ENCODE peak calls at places on chromosomes 16 and 17, in nine cellular contexts. O, S, V, E, A, D, J, N and T are unnamed samples.

GRCh38 chr16:54098247-54098646 is 188.3 kb downstream of the IRX3 start:
- DNase-seq in A (no peak), E (no peak), V (no peak), S (no peak), J (no peak), O (no peak), N (no peak), D (no peak), T (no peak)

GRCh38 chr16:745739-746138 is 4.9 kb upstream of the CIAO3 start:
- DNase-seq in J (no peak), S (peak; percentile 74), D (no peak), N (peak; percentile 75), V (no peak), E (no peak), O (peak; percentile 92), A (no peak), T (no peak)

GRCh38 chr17:872843-873242 is 90.7 kb downstream of the MRM3 start:
- DNase-seq in S (no peak), O (no peak), J (no peak), D (no peak), A (no peak), V (no peak), N (no peak), E (no peak), T (no peak)

GRCh38 chr17:47618416-47618815 is 31.3 kb upstream of the KPNB1 start:
- DNase-seq in S (no peak), D (peak; percentile 24), N (no peak), A (no peak), V (no peak), O (peak; percentile 36), J (no peak), E (no peak), T (no peak)

GRCh38 chr17:77173104-77173503 is 32.3 kb downstream of the SEC14L1 start:
- DNase-seq in J (no peak), D (no peak), N (no peak), O (no peak), S (no peak), V (no peak), A (no peak), E (no peak), T (no peak)

GRCh38 chr17:41069031-41069430 is 3.4 kb upstream of the KRTAP2-4 start:
- DNase-seq in J (no peak), S (no peak), D (no peak), N (no peak), O (no peak), E (no peak), A (no peak), V (no peak), T (no peak)

GRCh38 chr17:30554839-30555751 is 77.9 kb downstream of the GOSR1 start:
- DNase-seq in J (no peak), V (no peak), O (peak; percentile 93), S (peak; percentile 29), D (peak; percentile 48), A (peak; percentile 73), N (no peak), E (no peak), T (no peak)

GRCh38 chr17:59172436-59173004 is 17.0 kb downstream of the PRR11 start:
- DNase-seq in A (no peak), D (no peak), E (no peak), V (no peak), S (no peak), N (no peak), J (no peak), O (no peak), T (no peak)

GRCh38 chr17:66187718-66188117 is 4.2 kb downstream of the CEP112 start:
- DNase-seq in O (no peak), A (no peak), N (no peak), V (no peak), S (no peak), E (no peak), D (no peak), J (no peak), T (no peak)

GRCh38 chr17:60594747-60595146 is 5.2 kb upstream of the PPM1D start:
- DNase-seq in V (no peak), J (no peak), O (no peak), A (no peak), E (no peak), S (no peak), N (no peak), D (no peak), T (no peak)

GRCh38 chr17:69743091-69743490 is 328.6 kb downstream of the MAP2K6 start:
- DNase-seq in E (no peak), N (no peak), V (peak; percentile 61), A (no peak), D (no peak), S (no peak), J (no peak), O (peak; percentile 42), T (no peak)

GRCh38 chr16:19701091-19701490 is 16.9 kb downstream of the KNOP1 start:
- DNase-seq in E (no peak), A (no peak), V (no peak), J (no peak), O (no peak), S (no peak), D (no peak), N (no peak), T (no peak)

GRCh38 chr17:44210342-44211192 is 8.9 kb downstream of the UBTF start:
- DNase-seq in E (peak; percentile 89), N (peak; percentile 95), D (peak; percentile 85), J (peak; percentile 90), V (no peak), O (peak; percentile 99), S (no peak), A (peak; percentile 96), T (peak; percentile 82)

GRCh38 chr17:7441202-7441705 is 1.9 kb downstream of the FGF11 start:
- DNase-seq in S (no peak), N (no peak), O (peak; percentile 67), V (no peak), E (no peak), J (no peak), A (no peak), D (no peak), T (no peak)

GRCh38 chr17:37781451-37781850 is 36.6 kb upstream of the HNF1B start:
- DNase-seq in J (no peak), V (no peak), D (peak; percentile 34), N (no peak), S (no peak), O (no peak), A (no peak), E (no peak), T (no peak)

GRCh38 chr16:86919531-86920305 is 341.4 kb downstream of the FOXL1 start:
- DNase-seq in E (no peak), D (no peak), N (no peak), A (no peak), J (no peak), V (no peak), S (no peak), O (no peak), T (peak; percentile 43)

GRCh38 chr17:14202388-14203166 is 34.1 kb downstream of the CDRT15 start:
- DNase-seq in J (no peak), N (no peak), V (no peak), A (no peak), D (no peak), S (no peak), E (no peak), O (no peak), T (no peak)

GRCh38 chr17:82217530-82218204 is 5.0 kb upstream of the CCDC57 start:
- DNase-seq in V (peak; percentile 81), D (peak; percentile 97), O (no peak), N (peak; percentile 13), S (peak; percentile 83), E (no peak), A (peak; percentile 92), J (no peak), T (no peak)

GRCh38 chr16:88681084-88681680 is 5.1 kb downstream of the SNAI3 start:
- DNase-seq in E (peak; percentile 16), V (no peak), D (no peak), A (peak; percentile 75), J (no peak), S (peak; percentile 90), O (peak; percentile 90), N (peak; percentile 78), T (peak; percentile 59)

GRCh38 chr17:7138800-7139381 is 24.3 kb upstream of the ASGR2 start:
- DNase-seq in E (no peak), A (no peak), N (no peak), J (no peak), S (no peak), V (no peak), O (no peak), D (no peak), T (no peak)

GRCh38 chr17:39648876-39649430 is 12.0 kb downstream of the STARD3 start:
- DNase-seq in J (no peak), A (no peak), N (no peak), V (no peak), O (no peak), S (no peak), D (no peak), E (no peak), T (no peak)

GRCh38 chr16:79869304-79870015 is 268.9 kb upstream of the MAF start:
- DNase-seq in E (no peak), J (no peak), N (no peak), V (no peak), A (no peak), O (no peak), D (no peak), S (no peak), T (no peak)

GRCh38 chr16:11585460-11586374 is 1.0 kb downstream of the LITAF start:
- DNase-seq in N (peak; percentile 44), O (no peak), E (no peak), A (peak; percentile 80), J (no peak), D (peak; percentile 40), S (peak; percentile 42), V (peak; percentile 41), T (no peak)

GRCh38 chr17:40515011-40515410 is 13.6 kb upstream of the TNS4 start:
- DNase-seq in D (no peak), S (no peak), V (no peak), N (no peak), J (no peak), E (no peak), O (peak; percentile 49), A (peak; percentile 36), T (no peak)

GRCh38 chr17:18224428-18225120 is 861 bp upstream of the LLGL1 start:
- DNase-seq in N (no peak), J (no peak), O (peak; percentile 98), E (no peak), A (no peak), S (no peak), D (peak; percentile 63), V (no peak), T (no peak)

GRCh38 chr17:69448431-69449102 is 34.1 kb downstream of the MAP2K6 start:
- DNase-seq in E (no peak), O (peak; percentile 97), S (no peak), V (peak; percentile 83), A (no peak), D (no peak), J (peak; percentile 75), N (no peak), T (peak; percentile 87)

GRCh38 chr16:85514601-85515318 is 98.4 kb upstream of the GSE1 start:
- DNase-seq in O (peak; percentile 75), S (peak; percentile 83), A (peak; percentile 93), N (no peak), V (peak; percentile 85), J (peak; percentile 67), E (peak; percentile 63), D (peak; percentile 98), T (peak; percentile 49)

GRCh38 chr17:47703191-47703591 is 9.2 kb downstream of the TBKBP1 start:
- DNase-seq in S (no peak), J (no peak), D (no peak), V (no peak), O (no peak), N (peak; percentile 65), A (peak; percentile 71), E (no peak), T (no peak)

GRCh38 chr17:65888649-65889048 is 303.3 kb downstream of the CEP112 start:
- DNase-seq in O (peak; percentile 58), N (no peak), J (no peak), S (no peak), V (no peak), D (peak; percentile 81), E (no peak), A (no peak), T (no peak)

GRCh38 chr17:34582185-34582900 is 3.0 kb downstream of the TMEM132E start:
- DNase-seq in J (no peak), O (peak; percentile 65), S (no peak), E (no peak), N (no peak), A (no peak), V (no peak), D (no peak), T (no peak)

GRCh38 chr17:27762527-27763305 is 37.6 kb downstream of the NOS2 start:
- DNase-seq in V (peak; percentile 29), S (no peak), J (no peak), A (no peak), E (no peak), O (peak; percentile 92), D (peak; percentile 24), N (no peak), T (peak; percentile 4)